ENCODE peak calls at places on chromosomes 4 and X, in eight cellular contexts. D is endodermal cell, L is lung, M is brain microvascular endothelial cell, E is endothelial cell, G is lower lobe of right lung, S is A549, Q is bronchial epithelial cell. I is an unnamed sample.

GRCh38 chr4:159417006-159417405 is 314.1 kb downstream of the RAPGEF2 start:
- DNase-seq in G (no peak), Q (no peak), M (no peak), S (no peak), E (no peak), D (no peak), L (no peak), I (no peak)

GRCh38 chr4:128517096-128517738 is 229.6 kb upstream of the PGRMC2 start:
- DNase-seq in E (no peak), G (no peak), D (no peak), L (no peak), S (no peak), M (no peak), Q (peak), I (no peak)

GRCh38 chr4:71132486-71132885 is 139.0 kb downstream of the DCK start:
- DNase-seq in D (no peak), G (no peak), Q (no peak), S (no peak), L (no peak), M (no peak), E (no peak), I (no peak)

GRCh38 chr4:18860836-18861530 is 839.4 kb upstream of the LCORL start:
- DNase-seq in G (no peak), L (no peak), S (no peak), Q (no peak), E (no peak), M (no peak), D (no peak), I (no peak)

GRCh38 chrX:155086202-155086840 is 15.0 kb downstream of the BRCC3 start:
- DNase-seq in G (no peak), M (no peak), E (peak), D (peak), Q (no peak), L (no peak), S (peak), I (peak)

GRCh38 chrX:109952985-109953905 is 49.7 kb upstream of the TMEM164 start:
- DNase-seq in D (no peak), G (no peak), M (no peak), E (no peak), Q (no peak), L (no peak), S (no peak), I (no peak)

GRCh38 chrX:10098235-10098819 is 58.4 kb upstream of the CLCN4 start:
- DNase-seq in E (no peak), L (no peak), S (no peak), Q (no peak), G (no peak), M (no peak), D (no peak), I (no peak)

GRCh38 chrX:44459501-44459900 is 83.2 kb downstream of the FUNDC1 start:
- DNase-seq in E (no peak), Q (peak), D (no peak), G (no peak), S (no peak), L (no peak), M (no peak), I (peak)

GRCh38 chr4:95929448-95930064 is 89.7 kb downstream of the PDHA2 start:
- DNase-seq in Q (no peak), G (no peak), S (no peak), E (no peak), L (no peak), M (no peak), D (no peak), I (no peak)

GRCh38 chr4:87089368-87089767 is 131.1 kb downstream of the KLHL8 start:
- DNase-seq in D (no peak), E (no peak), S (no peak), M (no peak), L (no peak), G (no peak), Q (no peak), I (no peak)

GRCh38 chr4:111773858-111774257 is 371.4 kb upstream of the FAM241A start:
- DNase-seq in L (peak), D (no peak), G (peak), Q (peak), S (no peak), E (no peak), M (no peak), I (no peak)

GRCh38 chrX:11967986-11968385 is 170.3 kb upstream of the FRMPD4 start:
- DNase-seq in L (no peak), G (no peak), S (no peak), M (no peak), Q (peak), E (no peak), D (no peak), I (peak)
- TF ChIP-seq CTCF in L (no peak), G (no peak), S (no peak), M (no peak), Q (no peak), E (no peak), D (no peak), I (no peak)

DNA sequence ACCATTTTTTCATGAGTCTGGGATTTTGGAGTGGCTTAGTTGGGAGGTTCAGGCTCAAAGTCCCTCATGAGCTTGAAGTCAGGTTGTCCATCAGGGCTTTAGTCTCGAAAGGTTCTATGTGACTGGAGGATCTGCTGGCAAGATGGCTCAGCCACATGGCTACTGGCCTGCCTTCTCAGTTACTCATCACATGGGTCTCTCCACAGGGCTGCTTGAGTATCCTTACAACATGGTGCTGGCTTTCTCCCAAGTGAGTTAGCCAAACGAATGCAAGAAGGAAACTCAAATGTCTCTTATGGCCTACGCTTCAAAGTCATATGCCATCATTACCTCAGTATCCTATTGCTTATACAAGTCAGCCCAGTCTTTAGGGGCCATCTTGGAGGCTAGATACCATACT is 106.3 kb upstream of the VCX3B start:
- DNase-seq in M (no peak), E (no peak), D (no peak), L (no peak), G (no peak), S (no peak), Q (no peak), I (no peak)
- TF ChIP-seq CTCF in M (no peak), E (no peak), D (no peak), L (no peak), G (no peak), S (no peak), Q (no peak), I (no peak)

GRCh38 chrX:118824173-118824782 is 654 bp downstream of the ZCCHC12 start:
- DNase-seq in G (no peak), D (peak), E (peak), L (no peak), Q (no peak), S (no peak), M (no peak), I (no peak)
- TF ChIP-seq CTCF in G (no peak), D (no peak), E (no peak), L (no peak), Q (no peak), S (no peak), M (peak), I (no peak)

DNA sequence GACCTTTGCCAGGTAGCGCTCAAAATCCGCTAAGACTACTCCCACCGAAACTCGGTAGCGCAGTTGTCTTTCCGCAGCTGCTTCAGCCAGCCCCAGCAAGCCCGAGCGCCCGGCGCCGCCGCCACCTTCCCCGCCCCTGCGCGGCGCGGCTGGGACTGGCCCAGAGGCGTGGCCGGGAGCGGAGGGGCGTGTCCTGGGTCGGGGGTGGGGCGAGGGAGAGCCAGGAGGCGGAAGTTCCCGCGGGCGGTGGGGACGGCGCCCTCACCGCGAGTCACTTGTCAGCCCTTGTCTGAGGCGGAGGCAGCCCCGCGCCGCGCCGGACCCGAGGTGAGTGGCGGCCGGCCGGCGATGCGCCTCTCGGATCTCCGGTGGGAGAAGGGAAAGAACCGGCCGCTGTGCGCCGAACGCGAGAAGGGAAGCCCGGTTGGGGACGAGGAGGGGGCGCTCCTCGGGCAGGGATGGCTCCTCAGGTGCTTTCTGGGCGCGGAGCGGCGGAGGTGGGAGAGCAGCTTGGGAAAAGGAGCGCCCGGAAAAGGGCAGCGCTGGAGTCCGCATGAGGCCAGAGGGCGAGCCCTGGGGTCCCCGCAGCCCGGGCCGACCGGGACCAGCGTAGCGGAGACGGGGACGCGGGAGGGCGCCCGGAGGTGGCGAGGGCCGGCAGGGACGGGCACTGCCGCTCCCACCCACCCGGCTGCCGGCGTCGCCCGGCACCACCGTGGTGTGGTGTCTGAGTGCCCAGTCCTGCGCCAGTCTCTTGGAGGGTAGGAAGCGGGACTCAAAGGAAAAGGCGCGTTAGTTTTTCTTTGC is at the start of gene PDLIM5:
- DNase-seq in D (peak), L (peak), Q (peak), E (peak), M (peak), G (peak), S (peak), I (peak)
- TF ChIP-seq CTCF in D (peak), L (no peak), Q (no peak), E (no peak), M (no peak), G (no peak), S (no peak), I (no peak)

I was measured in Calu3.